ENCODE peak calls at places on chromosomes 5 and 9, in five cellular contexts. H is psoas muscle, P is keratinocyte, Y is right cardiac atrium, K is PC-9. F is an unnamed sample.

GRCh38 chr5:146015001-146015400 is 78.6 kb downstream of the SH3RF2 start:
- DNase-seq in H (no peak), P (no peak), Y (no peak), K (no peak), F (no peak)

GRCh38 chr5:17991775-17992174 is 357.5 kb downstream of the TAF11L14 start:
- DNase-seq in H (no peak), P (no peak), Y (no peak), K (no peak), F (no peak)

GRCh38 chr9:83267741-83268140 is 204.8 kb upstream of the RASEF start:
- DNase-seq in H (no peak), P (no peak), Y (no peak), K (no peak), F (no peak)

GRCh38 chr9:136858844-136859757 is 7.0 kb downstream of the MAMDC4 start:
- DNase-seq in H (peak), P (no peak), Y (peak), K (peak), F (peak)

GRCh38 chr9:127931092-127931881 is 710 bp upstream of the PIP5KL1 start:
- DNase-seq in H (no peak), P (no peak), Y (peak), K (no peak), F (no peak)

GRCh38 chr5:163967273-163967672 is 461.9 kb downstream of the MAT2B start:
- DNase-seq in H (no peak), P (no peak), Y (no peak), K (no peak), F (no peak)

GRCh38 chr5:140785905-140786686 is at the start of gene PCDHA1:
- DNase-seq in H (no peak), P (no peak), Y (no peak), K (no peak), F (no peak)

GRCh38 chr5:54646285-54647101 is 128.9 kb downstream of the SNX18 start:
- DNase-seq in H (peak), P (no peak), Y (peak), K (no peak), F (peak)

GRCh38 chr9:133813749-133814585 is 75.8 kb upstream of the SARDH start:
- DNase-seq in H (peak), P (no peak), Y (peak), K (no peak), F (peak)

GRCh38 chr5:179568731-179569130 is 18.4 kb downstream of the RUFY1 start:
- DNase-seq in H (no peak), P (no peak), Y (no peak), K (no peak), F (no peak)

GRCh38 chr5:18314192-18314778 is 680.0 kb downstream of the TAF11L14 start:
- DNase-seq in H (no peak), P (no peak), Y (no peak), K (no peak), F (no peak)

GRCh38 chr5:148809781-148810524 is 16.5 kb upstream of the ADRB2 start:
- DNase-seq in H (no peak), P (no peak), Y (no peak), K (peak), F (no peak)

GRCh38 chr9:114888599-114888998 is 41.8 kb downstream of the TNFSF8 start:
- DNase-seq in H (no peak), P (no peak), Y (no peak), K (no peak), F (no peak)

GRCh38 chr5:73189816-73190451 is 16.9 kb downstream of the TMEM174 start:
- DNase-seq in H (peak), P (no peak), Y (no peak), K (no peak), F (no peak)

GRCh38 chr5:84088996-84089395 is 295.7 kb downstream of the EDIL3 start:
- DNase-seq in H (no peak), P (no peak), Y (no peak), K (no peak), F (no peak)

GRCh38 chr9:75176037-75176436 is 87.7 kb downstream of the OSTF1 start:
- DNase-seq in H (no peak), P (no peak), Y (no peak), K (no peak), F (no peak)

GRCh38 chr9:133729646-133730281 is 8.4 kb downstream of the SARDH start:
- DNase-seq in H (no peak), P (no peak), Y (no peak), K (no peak), F (peak)

GRCh38 chr9:124665391-124666058 is 105.6 kb downstream of the NR6A1 start:
- DNase-seq in H (no peak), P (peak), Y (no peak), K (peak), F (no peak)

GRCh38 chr9:127212453-127212852 is 52.1 kb upstream of the GARNL3 start:
- DNase-seq in H (no peak), P (no peak), Y (no peak), K (no peak), F (no peak)

GRCh38 chr9:81631213-81631745 is 58.1 kb downstream of the TLE1 start:
- DNase-seq in H (no peak), P (no peak), Y (no peak), K (no peak), F (no peak)

GRCh38 chr5:176174345-176175025 is 63.7 kb upstream of the SIMC1 start:
- DNase-seq in H (no peak), P (no peak), Y (no peak), K (no peak), F (no peak)

GRCh38 chr5:54360925-54361662 is 50.7 kb upstream of the ARL15 start:
- DNase-seq in H (no peak), P (no peak), Y (no peak), K (no peak), F (no peak)

GRCh38 chr9:109579191-109579948 is 81.3 kb upstream of the PTPN3 start:
- DNase-seq in H (no peak), P (no peak), Y (no peak), K (no peak), F (no peak)

GRCh38 chr9:16501098-16501663 is 369.3 kb downstream of the BNC2 start:
- DNase-seq in H (no peak), P (peak), Y (no peak), K (peak), F (no peak)

GRCh38 chr5:111699324-111699723 is 57.7 kb downstream of the NREP start:
- DNase-seq in H (no peak), P (no peak), Y (no peak), K (no peak), F (no peak)

GRCh38 chr5:149641000-149641576 is 59.8 kb downstream of the ARHGEF37 start:
- DNase-seq in H (peak), P (no peak), Y (no peak), K (no peak), F (no peak)

GRCh38 chr5:74578356-74579044 is 62.0 kb downstream of the ENC1 start:
- DNase-seq in H (no peak), P (no peak), Y (no peak), K (no peak), F (no peak)

GRCh38 chr5:145697251-145698016 is 137.7 kb downstream of the PRELID2 start:
- DNase-seq in H (no peak), P (no peak), Y (no peak), K (no peak), F (no peak)

GRCh38 chr5:93791520-93791972 is 50.1 kb upstream of the POU5F2 start:
- DNase-seq in H (no peak), P (no peak), Y (no peak), K (no peak), F (no peak)

GRCh38 chr5:122064992-122065391 is 13.1 kb downstream of the LOX start:
- DNase-seq in H (no peak), P (no peak), Y (no peak), K (no peak), F (no peak)

GRCh38 chr5:141604318-141604717 is 14.5 kb downstream of the DIAPH1 start:
- DNase-seq in H (peak), P (peak), Y (peak), K (peak), F (no peak)

GRCh38 chr5:86971034-86971511 is 296.6 kb upstream of the RASA1 start:
- DNase-seq in H (no peak), P (no peak), Y (no peak), K (no peak), F (no peak)

GRCh38 chr9:92385474-92385873 is 18.9 kb downstream of the OGN start:
- DNase-seq in H (no peak), P (no peak), Y (no peak), K (no peak), F (no peak)

GRCh38 chr5:171782332-171782966 is 3.2 kb upstream of the SMIM23 start:
- DNase-seq in H (no peak), P (no peak), Y (no peak), K (no peak), F (no peak)

GRCh38 chr5:15354011-15354410 is 146.0 kb upstream of the FBXL7 start:
- DNase-seq in H (no peak), P (no peak), Y (no peak), K (no peak), F (no peak)

GRCh38 chr9:91433180-91433579 is 9.5 kb upstream of the NFIL3 start:
- DNase-seq in H (no peak), P (no peak), Y (no peak), K (peak), F (no peak)

GRCh38 chr5:16596541-16596940 is 20.3 kb downstream of the RETREG1 start:
- DNase-seq in H (no peak), P (no peak), Y (no peak), K (no peak), F (no peak)